ENCODE peak calls at places on chromosome 7, in eight cellular contexts. One of them, this sample, is unnamed.
A peak's percentile ranks its signal among the peaks of the same experiment; 100 is the strongest.

GRCh38 chr7:128835790-128836641 is 5.8 kb downstream of the FLNC start:
- DNase-seq in mesenchymal stem cell: no peak
- DNase-seq in cardiac muscle cell: no peak
- DNase-seq in left ventricle myocardium inferior: no peak
- DNase-seq in thyroid gland: no peak
- DNase-seq in pancreas: peak; percentile 48
- DNase-seq in stomach: no peak
- DNase-seq in ovary: no peak
- DNase-seq in this sample: no peak

GRCh38 chr7:106220307-106220706 is 64.5 kb downstream of the NAMPT start:
- DNase-seq in thyroid gland: no peak
- DNase-seq in cardiac muscle cell: no peak
- DNase-seq in ovary: no peak
- DNase-seq in stomach: no peak
- DNase-seq in mesenchymal stem cell: no peak
- DNase-seq in pancreas: no peak
- DNase-seq in left ventricle myocardium inferior: no peak
- DNase-seq in this sample: no peak

GRCh38 chr7:4531236-4531635 is 150.9 kb upstream of the FOXK1 start:
- DNase-seq in cardiac muscle cell: no peak
- DNase-seq in left ventricle myocardium inferior: no peak
- DNase-seq in mesenchymal stem cell: no peak
- DNase-seq in stomach: no peak
- DNase-seq in pancreas: no peak
- DNase-seq in thyroid gland: no peak
- DNase-seq in ovary: no peak
- DNase-seq in this sample: no peak

GRCh38 chr7:44163591-44163990 is 22.5 kb upstream of the MYL7 start:
- DNase-seq in mesenchymal stem cell: peak; percentile 88
- DNase-seq in cardiac muscle cell: no peak
- DNase-seq in pancreas: no peak
- DNase-seq in stomach: no peak
- DNase-seq in ovary: no peak
- DNase-seq in left ventricle myocardium inferior: no peak
- DNase-seq in thyroid gland: peak; percentile 39
- DNase-seq in this sample: no peak

GRCh38 chr7:94580601-94581000 is 71.0 kb downstream of the CASD1 start:
- DNase-seq in thyroid gland: no peak
- DNase-seq in left ventricle myocardium inferior: no peak
- DNase-seq in pancreas: no peak
- DNase-seq in ovary: no peak
- DNase-seq in stomach: no peak
- DNase-seq in cardiac muscle cell: no peak
- DNase-seq in mesenchymal stem cell: peak; percentile 8
- DNase-seq in this sample: no peak

GRCh38 chr7:156456503-156457115 is 184.0 kb upstream of the RNF32 start:
- DNase-seq in left ventricle myocardium inferior: no peak
- DNase-seq in thyroid gland: no peak
- DNase-seq in pancreas: no peak
- DNase-seq in mesenchymal stem cell: no peak
- DNase-seq in ovary: no peak
- DNase-seq in stomach: no peak
- DNase-seq in cardiac muscle cell: no peak
- DNase-seq in this sample: no peak

GRCh38 chr7:101614939-101615302 is 14.2 kb downstream of the MYL10 start:
- DNase-seq in left ventricle myocardium inferior: no peak
- DNase-seq in pancreas: no peak
- DNase-seq in ovary: no peak
- DNase-seq in mesenchymal stem cell: no peak
- DNase-seq in cardiac muscle cell: no peak
- DNase-seq in thyroid gland: no peak
- DNase-seq in stomach: no peak
- DNase-seq in this sample: no peak

GRCh38 chr7:100568936-100569844 is 4.5 kb downstream of the SAP25 start:
- DNase-seq in stomach: peak; percentile 66
- DNase-seq in ovary: peak; percentile 75
- DNase-seq in thyroid gland: peak; percentile 72
- DNase-seq in mesenchymal stem cell: peak; percentile 71
- DNase-seq in pancreas: no peak
- DNase-seq in cardiac muscle cell: peak; percentile 72
- DNase-seq in left ventricle myocardium inferior: no peak
- DNase-seq in this sample: peak; percentile 67

GRCh38 chr7:149294641-149295480 is 32.9 kb downstream of the ZNF783 start:
- DNase-seq in pancreas: no peak
- DNase-seq in ovary: no peak
- DNase-seq in mesenchymal stem cell: no peak
- DNase-seq in stomach: no peak
- DNase-seq in thyroid gland: no peak
- DNase-seq in cardiac muscle cell: no peak
- DNase-seq in left ventricle myocardium inferior: no peak
- DNase-seq in this sample: no peak

GRCh38 chr7:73717025-73717807 is 2.3 kb downstream of the STX1A start:
- DNase-seq in ovary: no peak
- DNase-seq in thyroid gland: no peak
- DNase-seq in stomach: no peak
- DNase-seq in left ventricle myocardium inferior: no peak
- DNase-seq in cardiac muscle cell: no peak
- DNase-seq in pancreas: no peak
- DNase-seq in mesenchymal stem cell: peak; percentile 64
- DNase-seq in this sample: no peak

GRCh38 chr7:22109761-22110160 is 164.1 kb upstream of the CDCA7L start:
- DNase-seq in stomach: peak; percentile 51
- DNase-seq in mesenchymal stem cell: peak; percentile 32
- DNase-seq in thyroid gland: peak; percentile 44
- DNase-seq in left ventricle myocardium inferior: no peak
- DNase-seq in cardiac muscle cell: peak; percentile 53
- DNase-seq in ovary: no peak
- DNase-seq in pancreas: no peak
- DNase-seq in this sample: peak; percentile 62

GRCh38 chr7:4190021-4190981 is 491.8 kb upstream of the FOXK1 start:
- DNase-seq in stomach: no peak
- DNase-seq in pancreas: no peak
- DNase-seq in mesenchymal stem cell: no peak
- DNase-seq in cardiac muscle cell: no peak
- DNase-seq in left ventricle myocardium inferior: no peak
- DNase-seq in thyroid gland: no peak
- DNase-seq in ovary: no peak
- DNase-seq in this sample: no peak

GRCh38 chr7:16889851-16890443 is 8.2 kb upstream of the AGR3 start:
- DNase-seq in ovary: no peak
- DNase-seq in cardiac muscle cell: no peak
- DNase-seq in thyroid gland: no peak
- DNase-seq in stomach: no peak
- DNase-seq in pancreas: no peak
- DNase-seq in mesenchymal stem cell: no peak
- DNase-seq in left ventricle myocardium inferior: no peak
- DNase-seq in this sample: no peak

GRCh38 chr7:124251616-124252015 is 218.7 kb upstream of the TMEM229A start:
- DNase-seq in cardiac muscle cell: no peak
- DNase-seq in pancreas: no peak
- DNase-seq in left ventricle myocardium inferior: no peak
- DNase-seq in ovary: no peak
- DNase-seq in stomach: no peak
- DNase-seq in mesenchymal stem cell: no peak
- DNase-seq in thyroid gland: no peak
- DNase-seq in this sample: no peak

GRCh38 chr7:66140924-66141323 is 26.3 kb downstream of the CRCP start:
- DNase-seq in cardiac muscle cell: peak; percentile 74
- DNase-seq in stomach: peak; percentile 62
- DNase-seq in ovary: peak; percentile 74
- DNase-seq in mesenchymal stem cell: peak; percentile 87
- DNase-seq in pancreas: peak; percentile 67
- DNase-seq in left ventricle myocardium inferior: peak; percentile 52
- DNase-seq in thyroid gland: peak; percentile 67
- DNase-seq in this sample: peak; percentile 65

GRCh38 chr7:48337012-48337621 is 165.9 kb downstream of the ABCA13 start:
- DNase-seq in pancreas: no peak
- DNase-seq in thyroid gland: no peak
- DNase-seq in stomach: no peak
- DNase-seq in cardiac muscle cell: peak; percentile 53
- DNase-seq in mesenchymal stem cell: no peak
- DNase-seq in left ventricle myocardium inferior: no peak
- DNase-seq in ovary: no peak
- DNase-seq in this sample: peak; percentile 40

GRCh38 chr7:102439963-102440795 is 6.8 kb downstream of the ORAI2 start:
- DNase-seq in pancreas: no peak
- DNase-seq in ovary: no peak
- DNase-seq in thyroid gland: no peak
- DNase-seq in mesenchymal stem cell: peak; percentile 91
- DNase-seq in stomach: no peak
- DNase-seq in cardiac muscle cell: no peak
- DNase-seq in left ventricle myocardium inferior: peak; percentile 68
- DNase-seq in this sample: no peak

GRCh38 chr7:32501522-32501921 is 6.2 kb downstream of the AVL9 start:
- DNase-seq in mesenchymal stem cell: peak; percentile 36
- DNase-seq in left ventricle myocardium inferior: no peak
- DNase-seq in thyroid gland: no peak
- DNase-seq in stomach: no peak
- DNase-seq in cardiac muscle cell: no peak
- DNase-seq in ovary: no peak
- DNase-seq in pancreas: no peak
- DNase-seq in this sample: peak; percentile 12

GRCh38 chr7:103856929-103857328 is 132.5 kb downstream of the RELN start:
- DNase-seq in mesenchymal stem cell: no peak
- DNase-seq in stomach: no peak
- DNase-seq in thyroid gland: no peak
- DNase-seq in cardiac muscle cell: no peak
- DNase-seq in pancreas: no peak
- DNase-seq in ovary: no peak
- DNase-seq in left ventricle myocardium inferior: no peak
- DNase-seq in this sample: no peak

GRCh38 chr7:158710651-158711102 is 6.1 kb upstream of the NCAPG2 start:
- DNase-seq in stomach: no peak
- DNase-seq in cardiac muscle cell: no peak
- DNase-seq in pancreas: no peak
- DNase-seq in mesenchymal stem cell: peak; percentile 97
- DNase-seq in thyroid gland: no peak
- DNase-seq in left ventricle myocardium inferior: no peak
- DNase-seq in ovary: no peak
- DNase-seq in this sample: no peak

DNA sequence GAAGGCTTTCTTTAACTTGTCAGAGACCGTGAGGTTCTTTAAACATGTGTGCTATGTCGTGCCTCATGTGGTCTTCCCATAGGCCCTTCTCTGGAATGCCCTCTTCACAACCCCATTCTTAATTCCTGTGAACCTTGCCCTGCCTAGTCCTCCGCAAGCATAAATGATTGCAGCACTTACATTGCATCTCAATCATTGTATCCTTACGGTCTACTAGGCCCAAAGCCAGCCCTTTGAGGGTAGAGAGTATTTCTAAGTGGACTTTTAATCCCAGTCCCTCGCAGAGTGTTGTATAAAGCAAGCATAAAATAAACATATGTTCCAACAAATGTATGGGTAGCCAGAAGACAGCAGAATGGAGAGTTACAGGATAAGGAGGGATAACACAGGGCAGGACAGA is 92.1 kb upstream of the FAM133B start:
- DNase-seq in ovary: no peak
- DNase-seq in stomach: no peak
- DNase-seq in pancreas: no peak
- DNase-seq in left ventricle myocardium inferior: no peak
- DNase-seq in cardiac muscle cell: no peak
- DNase-seq in mesenchymal stem cell: no peak
- DNase-seq in thyroid gland: no peak
- DNase-seq in this sample: no peak
- H3K27ac ChIP-seq in ovary: no peak overlapping the region
- H3K27ac ChIP-seq in stomach: peak overlapping the region; percentile 45
- H3K27ac ChIP-seq in pancreas: no peak overlapping the region
- H3K27ac ChIP-seq in left ventricle myocardium inferior: no peak overlapping the region
- H3K27ac ChIP-seq in cardiac muscle cell: peak overlapping the region; percentile 11
- H3K27ac ChIP-seq in mesenchymal stem cell: no peak overlapping the region
- H3K27ac ChIP-seq in thyroid gland: peak overlapping the region; percentile 1
- H3K27ac ChIP-seq in this sample: no peak overlapping the region

GRCh38 chr7:92736870-92737269 is 99.5 kb downstream of the CDK6 start:
- DNase-seq in thyroid gland: no peak
- DNase-seq in ovary: no peak
- DNase-seq in mesenchymal stem cell: no peak
- DNase-seq in cardiac muscle cell: no peak
- DNase-seq in left ventricle myocardium inferior: no peak
- DNase-seq in pancreas: no peak
- DNase-seq in stomach: no peak
- DNase-seq in this sample: no peak
- H3K4me1 ChIP-seq in thyroid gland: peaks cover 7% of the 10 kb centered on the region
- H3K4me1 ChIP-seq in ovary: no peaks in the 10 kb centered on the region
- H3K4me1 ChIP-seq in mesenchymal stem cell: peaks cover 8% of the 10 kb centered on the region
- H3K4me1 ChIP-seq in cardiac muscle cell: no peaks in the 10 kb centered on the region
- H3K4me1 ChIP-seq in left ventricle myocardium inferior: peaks cover 38% of the 10 kb centered on the region
- H3K4me1 ChIP-seq in pancreas: no peaks in the 10 kb centered on the region
- H3K4me1 ChIP-seq in stomach: peaks cover 16% of the 10 kb centered on the region
- H3K4me1 ChIP-seq in this sample: no peaks in the 10 kb centered on the region

DNA sequence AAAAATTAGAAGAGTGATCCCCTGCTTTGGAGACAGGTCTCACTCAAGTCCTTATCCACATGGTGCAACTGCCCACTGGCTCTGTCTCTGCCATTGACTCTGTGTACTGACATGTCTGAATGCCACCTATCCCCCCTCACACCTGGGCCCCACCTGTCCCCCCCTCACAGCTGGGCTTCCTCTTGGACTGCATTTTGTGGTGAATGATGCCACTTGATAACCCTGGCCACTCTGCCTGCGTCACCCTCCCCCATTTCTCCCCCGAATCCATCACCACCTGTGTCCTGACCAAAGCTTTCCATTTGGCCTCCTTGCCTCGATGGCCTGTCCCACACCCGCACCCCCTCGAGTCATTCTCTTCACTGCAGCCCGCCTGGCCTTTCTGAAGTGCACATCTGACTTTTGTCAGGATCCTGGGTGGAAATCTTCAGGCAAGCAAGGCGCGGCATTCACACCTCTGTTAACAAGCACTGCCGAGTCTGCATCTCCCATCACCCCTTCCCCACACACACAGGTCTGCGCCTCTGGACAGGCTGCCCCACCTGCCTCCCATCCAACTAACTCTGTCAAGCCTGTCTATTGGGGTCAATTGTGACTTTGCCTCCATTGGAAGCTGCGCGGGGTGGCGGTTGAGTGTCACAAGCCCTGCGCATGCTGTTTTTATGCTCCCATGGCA is 175.3 kb upstream of the KLF14 start:
- DNase-seq in pancreas: no peak
- DNase-seq in ovary: no peak
- DNase-seq in left ventricle myocardium inferior: no peak
- DNase-seq in stomach: no peak
- DNase-seq in mesenchymal stem cell: no peak
- DNase-seq in cardiac muscle cell: no peak
- DNase-seq in thyroid gland: no peak
- DNase-seq in this sample: no peak
- H3K27ac ChIP-seq in pancreas: no peak overlapping the region
- H3K27ac ChIP-seq in ovary: no peak overlapping the region
- H3K27ac ChIP-seq in left ventricle myocardium inferior: peak overlapping the region; percentile 92
- H3K27ac ChIP-seq in stomach: no peak overlapping the region
- H3K27ac ChIP-seq in mesenchymal stem cell: peak overlapping the region; percentile 99
- H3K27ac ChIP-seq in cardiac muscle cell: no peak overlapping the region
- H3K27ac ChIP-seq in thyroid gland: peak overlapping the region; percentile 47
- H3K27ac ChIP-seq in this sample: peak overlapping the region; percentile 94

DNA sequence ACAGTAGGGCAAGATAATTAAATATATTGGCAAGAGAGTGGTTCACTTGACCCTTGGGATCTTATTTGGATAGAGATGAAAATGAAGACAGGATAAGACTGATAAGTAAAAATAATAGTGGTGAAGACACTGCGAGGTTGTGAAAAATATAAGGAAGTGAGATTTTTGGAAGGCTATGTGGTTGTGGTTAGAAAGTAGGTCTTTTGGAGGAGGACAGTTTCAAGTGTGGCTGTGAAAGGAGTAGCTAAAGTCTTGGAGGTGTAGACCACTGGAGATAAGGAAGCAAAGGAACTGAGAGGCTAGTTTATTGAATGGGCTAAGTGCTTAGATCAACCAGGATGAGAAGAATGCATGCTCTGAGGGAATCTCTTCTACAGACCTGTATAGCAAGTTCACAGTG is 11.2 kb downstream of the MIOS start:
- DNase-seq in left ventricle myocardium inferior: no peak
- DNase-seq in ovary: no peak
- DNase-seq in mesenchymal stem cell: no peak
- DNase-seq in cardiac muscle cell: no peak
- DNase-seq in stomach: no peak
- DNase-seq in thyroid gland: no peak
- DNase-seq in pancreas: no peak
- DNase-seq in this sample: no peak
- H3K4me1 ChIP-seq in left ventricle myocardium inferior: no peaks in the 10 kb centered on the region
- H3K4me1 ChIP-seq in ovary: no peaks in the 10 kb centered on the region
- H3K4me1 ChIP-seq in mesenchymal stem cell: no peaks in the 10 kb centered on the region
- H3K4me1 ChIP-seq in cardiac muscle cell: no peaks in the 10 kb centered on the region
- H3K4me1 ChIP-seq in stomach: peaks cover 16% of the 10 kb centered on the region
- H3K4me1 ChIP-seq in thyroid gland: no peaks in the 10 kb centered on the region
- H3K4me1 ChIP-seq in pancreas: no peaks in the 10 kb centered on the region
- H3K4me1 ChIP-seq in this sample: peaks cover 2% of the 10 kb centered on the region